ENCODE peak calls at places on chromosomes 13 and 19, in five cellular contexts. One of them, this sample, is unnamed.
A peak's percentile ranks its signal among the peaks of the same experiment; 100 is the strongest.

GRCh38 chr19:45643927-45644771 is 5.0 kb upstream of the EML2 start:
- DNase-seq in AG10803: no peak
- DNase-seq in endothelial cell: no peak
- DNase-seq in CD8-positive, alpha-beta T cell: no peak
- DNase-seq in dorsolateral prefrontal cortex: peak; percentile 74
- DNase-seq in this sample: peak; percentile 32

GRCh38 chr19:15538774-15539173 is 30.4 kb downstream of the CYP4F22 start:
- DNase-seq in AG10803: no peak
- DNase-seq in endothelial cell: no peak
- DNase-seq in CD8-positive, alpha-beta T cell: no peak
- DNase-seq in dorsolateral prefrontal cortex: no peak
- DNase-seq in this sample: no peak

GRCh38 chr19:33860691-33861090 is 64.0 kb downstream of the KCTD15 start:
- DNase-seq in AG10803: no peak
- DNase-seq in endothelial cell: no peak
- DNase-seq in CD8-positive, alpha-beta T cell: no peak
- DNase-seq in dorsolateral prefrontal cortex: no peak
- DNase-seq in this sample: no peak

GRCh38 chr13:26951581-26952177 is 191.1 kb upstream of the GPR12 start:
- DNase-seq in AG10803: no peak
- DNase-seq in endothelial cell: no peak
- DNase-seq in CD8-positive, alpha-beta T cell: no peak
- DNase-seq in dorsolateral prefrontal cortex: no peak
- DNase-seq in this sample: no peak

GRCh38 chr13:99133230-99133629 is 67.4 kb upstream of the UBAC2 start:
- DNase-seq in AG10803: no peak
- DNase-seq in endothelial cell: no peak
- DNase-seq in CD8-positive, alpha-beta T cell: no peak
- DNase-seq in dorsolateral prefrontal cortex: no peak
- DNase-seq in this sample: no peak

GRCh38 chr19:2477732-2478191 is 1.8 kb downstream of the GADD45B start:
- DNase-seq in AG10803: peak; percentile 60
- DNase-seq in endothelial cell: no peak
- DNase-seq in CD8-positive, alpha-beta T cell: no peak
- DNase-seq in dorsolateral prefrontal cortex: no peak
- DNase-seq in this sample: no peak

GRCh38 chr13:106369091-106369490 is 166.4 kb downstream of the EFNB2 start:
- DNase-seq in AG10803: no peak
- DNase-seq in endothelial cell: no peak
- DNase-seq in CD8-positive, alpha-beta T cell: no peak
- DNase-seq in dorsolateral prefrontal cortex: no peak
- DNase-seq in this sample: no peak

GRCh38 chr13:110627351-110627750 is 12.0 kb downstream of the NAXD start:
- DNase-seq in AG10803: no peak
- DNase-seq in endothelial cell: no peak
- DNase-seq in CD8-positive, alpha-beta T cell: no peak
- DNase-seq in dorsolateral prefrontal cortex: no peak
- DNase-seq in this sample: no peak

GRCh38 chr13:42728507-42729180 is 52.7 kb upstream of the FAM216B start:
- DNase-seq in AG10803: no peak
- DNase-seq in endothelial cell: no peak
- DNase-seq in CD8-positive, alpha-beta T cell: no peak
- DNase-seq in dorsolateral prefrontal cortex: no peak
- DNase-seq in this sample: no peak

GRCh38 chr19:49335071-49335783 is at the start of gene CD37:
- DNase-seq in AG10803: no peak
- DNase-seq in endothelial cell: no peak
- DNase-seq in CD8-positive, alpha-beta T cell: peak; percentile 51
- DNase-seq in dorsolateral prefrontal cortex: no peak
- DNase-seq in this sample: no peak

GRCh38 chr13:100039740-100040139 is 49.2 kb upstream of the PCCA start:
- DNase-seq in AG10803: no peak
- DNase-seq in endothelial cell: no peak
- DNase-seq in CD8-positive, alpha-beta T cell: no peak
- DNase-seq in dorsolateral prefrontal cortex: no peak
- DNase-seq in this sample: no peak

GRCh38 chr19:19606021-19606420 is 12.5 kb downstream of the PBX4 start:
- DNase-seq in AG10803: no peak
- DNase-seq in endothelial cell: no peak
- DNase-seq in CD8-positive, alpha-beta T cell: peak; percentile 39
- DNase-seq in dorsolateral prefrontal cortex: no peak
- DNase-seq in this sample: peak; percentile 40

GRCh38 chr19:13843104-13843921 is 33.6 kb upstream of the NANOS3 start:
- DNase-seq in AG10803: peak; percentile 54
- DNase-seq in endothelial cell: peak; percentile 43
- DNase-seq in CD8-positive, alpha-beta T cell: no peak
- DNase-seq in dorsolateral prefrontal cortex: no peak
- DNase-seq in this sample: no peak

GRCh38 chr19:15237759-15238638 is 5.8 kb upstream of the EPHX3 start:
- DNase-seq in AG10803: no peak
- DNase-seq in endothelial cell: no peak
- DNase-seq in CD8-positive, alpha-beta T cell: no peak
- DNase-seq in dorsolateral prefrontal cortex: no peak
- DNase-seq in this sample: no peak

GRCh38 chr19:50460161-50460765 is 16.0 kb upstream of the EMC10 start:
- DNase-seq in AG10803: peak; percentile 32
- DNase-seq in endothelial cell: no peak
- DNase-seq in CD8-positive, alpha-beta T cell: no peak
- DNase-seq in dorsolateral prefrontal cortex: no peak
- DNase-seq in this sample: no peak

GRCh38 chr19:56348289-56348877 is 33.7 kb upstream of the ZSCAN5A start:
- DNase-seq in AG10803: no peak
- DNase-seq in endothelial cell: no peak
- DNase-seq in CD8-positive, alpha-beta T cell: no peak
- DNase-seq in dorsolateral prefrontal cortex: no peak
- DNase-seq in this sample: no peak

DNA sequence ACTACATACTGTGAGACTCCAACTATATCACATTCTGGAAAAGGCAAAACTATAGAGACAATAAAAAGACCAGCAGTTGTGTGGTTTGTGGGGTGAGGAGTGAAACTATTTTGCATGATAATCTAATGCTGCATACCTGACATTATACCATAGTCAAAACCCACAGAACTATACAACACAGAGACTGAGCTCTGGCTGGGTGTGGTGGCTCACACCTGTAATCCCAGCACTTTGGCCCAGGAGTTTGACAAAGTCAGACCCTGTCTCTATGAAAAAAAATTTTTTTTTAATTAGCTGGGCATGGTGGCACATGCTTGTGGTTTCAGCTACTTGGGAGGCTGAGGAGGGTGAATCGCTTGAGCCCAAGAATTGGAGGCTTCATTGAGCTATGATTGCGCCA is 11.9 kb downstream of the ZNF541 start:
- DNase-seq in AG10803: no peak
- DNase-seq in endothelial cell: no peak
- DNase-seq in CD8-positive, alpha-beta T cell: no peak
- DNase-seq in dorsolateral prefrontal cortex: no peak
- DNase-seq in this sample: no peak
- TF ChIP-seq CTCF in AG10803: no peak
- TF ChIP-seq CTCF in endothelial cell: no peak
- TF ChIP-seq CTCF in CD8-positive, alpha-beta T cell: no peak
- TF ChIP-seq CTCF in dorsolateral prefrontal cortex: no peak
- TF ChIP-seq CTCF in this sample: no peak

GRCh38 chr13:30222253-30222652 is 85.1 kb downstream of the KATNAL1 start:
- DNase-seq in AG10803: no peak
- DNase-seq in endothelial cell: no peak
- DNase-seq in CD8-positive, alpha-beta T cell: no peak
- DNase-seq in dorsolateral prefrontal cortex: no peak
- DNase-seq in this sample: no peak
- TF ChIP-seq CTCF in AG10803: no peak
- TF ChIP-seq CTCF in endothelial cell: no peak
- TF ChIP-seq CTCF in CD8-positive, alpha-beta T cell: no peak
- TF ChIP-seq CTCF in dorsolateral prefrontal cortex: no peak
- TF ChIP-seq CTCF in this sample: no peak

GRCh38 chr19:5032101-5032967 is 63.4 kb downstream of the KDM4B start:
- DNase-seq in AG10803: no peak
- DNase-seq in endothelial cell: no peak
- DNase-seq in CD8-positive, alpha-beta T cell: no peak
- DNase-seq in dorsolateral prefrontal cortex: no peak
- DNase-seq in this sample: peak; percentile 51
- TF ChIP-seq CTCF in AG10803: no peak
- TF ChIP-seq CTCF in endothelial cell: no peak
- TF ChIP-seq CTCF in CD8-positive, alpha-beta T cell: no peak
- TF ChIP-seq CTCF in dorsolateral prefrontal cortex: no peak
- TF ChIP-seq CTCF in this sample: no peak

DNA sequence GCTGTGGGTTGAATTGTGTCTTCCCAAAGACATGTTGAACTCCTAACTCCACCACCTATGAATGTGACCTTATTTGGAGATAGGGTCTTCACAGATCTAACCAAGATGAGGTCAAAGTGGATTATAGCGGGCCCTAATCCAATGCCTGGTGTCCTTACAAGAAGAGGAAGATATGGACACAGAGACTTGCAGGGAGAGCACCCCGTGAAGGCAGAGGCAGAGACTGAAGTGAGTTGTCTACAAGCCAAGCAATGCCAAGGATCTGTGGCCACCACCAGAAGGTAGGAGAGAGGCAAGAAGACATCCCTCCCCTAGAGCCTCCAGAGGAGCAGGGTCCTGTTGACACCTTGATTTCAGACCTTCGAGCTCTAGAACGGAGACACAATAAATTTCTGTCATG is 70.5 kb downstream of the FGF9 start:
- DNase-seq in AG10803: no peak
- DNase-seq in endothelial cell: no peak
- DNase-seq in CD8-positive, alpha-beta T cell: no peak
- DNase-seq in dorsolateral prefrontal cortex: no peak
- DNase-seq in this sample: no peak
- TF ChIP-seq CTCF in AG10803: no peak
- TF ChIP-seq CTCF in endothelial cell: no peak
- TF ChIP-seq CTCF in CD8-positive, alpha-beta T cell: no peak
- TF ChIP-seq CTCF in dorsolateral prefrontal cortex: no peak
- TF ChIP-seq CTCF in this sample: no peak